ENCODE peak calls at places on chromosomes 16 and 17, in four cellular contexts. Z is GM12878, U is HepG2, G is K562. J is an unnamed sample.

GRCh38 chr17:67377727-67378443 is 804 bp downstream of the PITPNC1 start:
- DNase-seq in U (no peak), Z (no peak), G (peak), J (no peak)

GRCh38 chr17:33888455-33888854 is 366.6 kb upstream of the CCL2 start:
- DNase-seq in Z (no peak), U (no peak), G (peak), J (no peak)

GRCh38 chr17:49543860-49544259 is 31.8 kb upstream of the NXPH3 start:
- DNase-seq in U (no peak), Z (no peak), G (no peak), J (no peak)

GRCh38 chr17:66255112-66255511 is 25.9 kb upstream of the APOH start:
- DNase-seq in G (peak), Z (no peak), U (peak), J (peak)

GRCh38 chr17:31095239-31096105 is 695 bp downstream of the NF1 start:
- DNase-seq in G (peak), Z (no peak), U (peak), J (no peak)

GRCh38 chr16:1550061-1550460 is 16.6 kb downstream of the TMEM204 start:
- DNase-seq in U (no peak), G (no peak), Z (no peak), J (no peak)

GRCh38 chr16:66473654-66474519 is 46.8 kb downstream of the BEAN1 start:
- DNase-seq in U (no peak), Z (no peak), G (no peak), J (no peak)

GRCh38 chr17:60079401-60079861 is 710 bp upstream of the HEATR6 start:
- DNase-seq in U (no peak), Z (no peak), G (peak), J (no peak)

GRCh38 chr16:11328172-11329079 is 16.8 kb upstream of the RMI2 start:
- DNase-seq in U (no peak), G (no peak), Z (peak), J (peak)

GRCh38 chr17:75011788-75012319 is 616 bp upstream of the MRPL58 start:
- DNase-seq in Z (no peak), U (peak), G (no peak), J (no peak)

GRCh38 chr16:78669994-78670393 is 570.5 kb downstream of the WWOX start:
- DNase-seq in U (no peak), G (no peak), Z (no peak), J (no peak)

GRCh38 chr16:29922986-29923501 is 3.0 kb downstream of the KCTD13 start:
- DNase-seq in G (no peak), U (no peak), Z (no peak), J (no peak)

GRCh38 chr16:14527411-14528044 is 102.5 kb downstream of the PARN start:
- DNase-seq in G (no peak), Z (no peak), U (no peak), J (no peak)

GRCh38 chr16:55426865-55427484 is 52.0 kb upstream of the MMP2 start:
- DNase-seq in G (no peak), Z (no peak), U (no peak), J (no peak)

GRCh38 chr17:61218438-61218837 is 181.2 kb upstream of the TBX2 start:
- DNase-seq in G (no peak), U (no peak), Z (no peak), J (no peak)

GRCh38 chr17:46194393-46195216 is 1.4 kb upstream of the KANSL1 start:
- DNase-seq in G (peak), U (no peak), Z (peak), J (peak)

GRCh38 chr17:9987779-9988585 is 82.9 kb upstream of the RCVRN start:
- DNase-seq in G (peak), Z (no peak), U (peak), J (no peak)

GRCh38 chr16:23288726-23289512 is 13.2 kb upstream of the SCNN1B start:
- DNase-seq in G (no peak), U (no peak), Z (no peak), J (no peak)

GRCh38 chr17:34412965-34413441 is 50.0 kb upstream of the CCL1 start:
- DNase-seq in U (no peak), G (peak), Z (no peak), J (no peak)

GRCh38 chr17:13474073-13474800 is 127.5 kb downstream of the HS3ST3A1 start:
- DNase-seq in G (no peak), U (no peak), Z (no peak), J (no peak)

GRCh38 chr16:82792704-82793103 is 165.9 kb downstream of the CDH13 start:
- DNase-seq in U (no peak), G (no peak), Z (no peak), J (no peak)

DNA sequence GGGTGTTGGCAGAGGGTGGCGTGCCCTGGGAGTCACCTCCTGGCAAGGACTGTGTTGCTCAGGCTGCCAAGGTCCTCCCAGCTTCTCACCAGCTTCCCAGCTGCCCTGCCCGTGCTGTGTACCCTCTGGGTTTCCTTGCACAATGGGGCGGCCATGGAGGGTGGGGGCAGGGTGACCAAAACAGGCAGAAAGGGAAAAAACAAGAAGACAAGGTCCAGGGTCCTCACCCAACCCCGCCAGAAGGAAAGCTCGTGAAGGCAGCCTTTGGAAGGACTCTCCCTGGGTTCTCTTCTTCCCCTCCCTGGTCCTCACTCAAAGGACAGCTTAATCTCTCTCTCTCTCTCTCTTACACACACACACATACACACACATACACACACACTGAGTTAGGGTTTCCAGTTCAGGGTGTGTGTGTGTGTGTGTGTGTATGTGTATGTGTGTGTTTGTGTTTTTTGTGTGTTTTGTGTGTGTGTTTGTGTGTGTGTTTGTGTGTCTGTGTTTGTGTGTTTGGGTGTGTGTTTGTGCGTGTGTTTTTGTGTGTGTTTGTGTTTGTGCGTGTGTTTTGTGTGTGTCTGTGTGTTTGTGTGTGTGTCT is 2.0 kb downstream of the SLC13A5 start:
- DNase-seq in G (no peak), Z (no peak), U (peak), J (no peak)
- TF ChIP-seq REST in G (no peak), Z (no peak), U (no peak), J (no peak)

GRCh38 chr17:2388020-2388704 is 12.7 kb downstream of the MNT start:
- DNase-seq in G (no peak), Z (no peak), U (no peak), J (no peak)

GRCh38 chr17:2392252-2393183 is 8.3 kb downstream of the MNT start:
- DNase-seq in U (peak), G (peak), Z (peak), J (peak)

GRCh38 chr17:2388705-2389099 is 12.2 kb downstream of the MNT start:
- DNase-seq in Z (no peak), G (no peak), U (no peak), J (no peak)

GRCh38 chr17:2391597-2392251 is 9.1 kb downstream of the MNT start:
- DNase-seq in U (no peak), G (no peak), Z (no peak), J (no peak)

GRCh38 chr17:2390199-2390880 is 10.5 kb downstream of the MNT start:
- DNase-seq in Z (no peak), U (no peak), G (no peak), J (no peak)
- TF ChIP-seq SRF in Z (no peak), U (no peak), G (no peak), J (no peak)

DNA sequence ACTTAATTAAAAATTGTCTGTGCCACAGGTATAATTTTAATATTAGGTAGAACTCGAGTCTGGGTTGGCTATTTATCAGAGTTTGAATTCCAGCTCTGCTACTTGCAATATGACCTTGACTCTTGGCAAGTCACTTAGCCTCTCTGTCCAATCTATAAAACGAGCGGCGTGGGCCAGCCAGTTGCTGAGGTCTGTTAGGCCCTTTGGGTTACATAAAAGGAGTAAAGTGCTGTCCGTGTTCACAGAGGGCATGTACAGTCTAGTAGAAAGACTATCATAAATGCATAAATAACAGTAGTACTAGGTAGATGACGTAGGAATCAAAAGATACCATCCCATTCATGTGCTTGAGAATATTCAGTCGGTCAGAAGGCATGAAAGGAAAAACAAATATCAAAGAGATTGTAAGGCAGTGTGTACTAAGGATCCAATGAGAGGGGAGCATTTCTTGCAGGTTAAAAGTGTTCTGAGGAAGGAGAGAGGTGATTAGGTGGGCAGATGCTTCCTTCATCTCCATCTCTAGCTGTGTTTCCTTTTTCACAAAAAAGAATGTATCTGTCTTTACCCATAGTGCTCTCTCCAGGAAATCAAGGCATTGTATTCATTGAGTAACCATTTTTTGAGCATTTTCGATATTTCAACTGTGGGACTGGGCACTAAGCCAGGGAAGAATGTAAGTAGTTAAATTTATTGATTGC is 2.4 kb downstream of the TNRC6A start:
- DNase-seq in U (peak), G (no peak), Z (no peak), J (no peak)
- TF ChIP-seq REST in U (no peak), G (no peak), Z (no peak), J (no peak)

DNA sequence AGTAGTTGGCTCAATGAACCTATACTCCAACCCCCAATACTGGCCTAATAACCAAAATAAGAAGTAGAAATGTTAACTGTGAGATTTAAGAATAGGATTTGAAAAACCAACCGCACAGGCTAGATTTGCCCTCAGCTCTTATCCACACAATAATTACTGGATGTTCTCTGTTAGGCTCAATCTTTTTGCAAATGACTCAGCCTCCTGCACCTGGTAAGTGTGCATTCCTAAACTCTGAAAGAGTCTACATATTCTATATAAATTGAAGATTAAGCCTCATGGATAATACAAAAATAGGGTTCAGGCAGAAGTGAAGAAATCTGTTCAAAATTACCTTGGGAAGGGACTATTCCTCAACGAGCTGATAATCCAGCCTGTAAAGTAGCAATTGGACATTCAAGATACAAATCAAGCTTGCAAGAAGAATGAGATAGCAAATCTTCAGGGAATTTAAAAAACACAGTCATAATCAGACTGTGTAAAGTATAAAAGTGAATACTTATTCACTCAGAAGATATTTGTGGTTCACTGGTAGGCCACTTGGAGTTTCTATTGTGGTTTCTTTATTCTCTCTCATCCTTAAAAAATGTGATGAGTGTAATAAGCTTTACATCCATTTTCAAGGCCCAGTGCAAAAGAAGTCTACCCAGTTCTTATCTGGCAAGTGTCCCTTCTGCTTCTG is 931.9 kb upstream of the SOX9 start:
- DNase-seq in U (no peak), Z (no peak), G (no peak), J (peak)
- TF ChIP-seq SRF in U (no peak), Z (no peak), G (no peak), J (no peak)

DNA sequence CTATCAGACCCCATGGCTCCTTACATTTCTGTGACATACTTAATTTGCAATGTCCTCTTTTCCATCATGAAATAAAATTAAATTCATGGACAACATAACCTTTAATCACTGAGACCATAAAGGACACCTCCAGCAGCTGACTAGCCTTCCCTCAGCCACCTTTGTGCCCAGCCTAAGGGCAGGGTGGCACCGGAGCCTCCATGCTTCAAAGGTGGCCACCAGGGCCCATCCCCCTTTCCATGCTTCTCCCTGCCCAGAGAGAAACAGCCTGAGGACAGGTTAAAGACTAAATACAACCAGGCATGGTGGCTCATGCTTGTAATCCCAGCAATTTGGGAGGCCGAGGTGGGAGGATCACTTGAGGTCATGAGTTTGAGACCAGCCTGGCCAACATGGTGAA is 94.3 kb downstream of the ADCY9 start:
- DNase-seq in Z (no peak), U (no peak), G (no peak), J (no peak)
- TF ChIP-seq REST in Z (no peak), U (no peak), G (no peak), J (no peak)

GRCh38 chr17:77445908-77446535 is 305.3 kb downstream of the SEC14L1 start:
- DNase-seq in G (peak), Z (no peak), U (no peak), J (no peak)
- TF ChIP-seq SRF in G (no peak), Z (no peak), U (no peak), J (no peak)

GRCh38 chr16:85027968-85028637 is 508 bp downstream of the KIAA0513 start:
- DNase-seq in G (peak), U (no peak), Z (no peak), J (no peak)
- TF ChIP-seq REST in G (no peak), U (no peak), Z (no peak), J (no peak)

GRCh38 chr17:43125967-43126910 is 1.1 kb upstream of the BRCA1 start:
- DNase-seq in U (peak), Z (no peak), G (peak), J (no peak)
- TF ChIP-seq SRF in U (no peak), Z (no peak), G (no peak), J (no peak)

GRCh38 chr17:40123811-40124114 is 2.0 kb downstream of the MSL1 start:
- DNase-seq in U (no peak), Z (no peak), G (no peak), J (no peak)

GRCh38 chr17:40122466-40122943 is 734 bp downstream of the MSL1 start:
- DNase-seq in G (peak), Z (no peak), U (no peak), J (no peak)

GRCh38 chr17:40122944-40123810 is 1.4 kb downstream of the MSL1 start:
- DNase-seq in Z (no peak), G (peak), U (no peak), J (no peak)

GRCh38 chr17:40121886-40122465 is at the start of gene MSL1:
- DNase-seq in G (peak), Z (no peak), U (peak), J (no peak)

GRCh38 chr17:40121191-40121885 is 433 bp upstream of the MSL1 start:
- DNase-seq in Z (no peak), G (peak), U (no peak), J (no peak)
- TF ChIP-seq REST in Z (no peak), G (no peak), U (no peak), J (no peak)